ENCODE peak calls at places on chromosomes 2 and 18, in five cellular contexts. B, O, U, K and I are unnamed samples.

GRCh38 chr2:175167076-175167791 is 769 bp downstream of the ATF2 start:
- DNase-seq in B (peak), U (peak), O (peak), K (peak), I (no peak)

GRCh38 chr2:70901235-70902066 is 34.2 kb upstream of the ATP6V1B1 start:
- DNase-seq in U (no peak), K (no peak), O (no peak), B (no peak), I (no peak)

GRCh38 chr2:128155970-128156369 is 65.0 kb downstream of the UGGT1 start:
- DNase-seq in K (no peak), U (no peak), O (no peak), B (no peak), I (no peak)

GRCh38 chr2:65129276-65129612 is 662 bp downstream of the RAB1A start:
- DNase-seq in O (no peak), K (no peak), U (no peak), B (no peak), I (no peak)

GRCh38 chr2:140508756-140509155 is 1622.1 kb downstream of the LRP1B start:
- DNase-seq in K (no peak), B (no peak), O (no peak), U (no peak), I (no peak)

GRCh38 chr2:120461092-120461491 is 115.2 kb downstream of the INHBB start:
- DNase-seq in B (no peak), O (no peak), U (no peak), K (no peak), I (no peak)

GRCh38 chr18:33802955-33803354 is 224.9 kb downstream of the ASXL3 start:
- DNase-seq in B (no peak), O (no peak), K (no peak), U (no peak), I (peak)

GRCh38 chr2:189045836-189046235 is 71.7 kb downstream of the COL3A1 start:
- DNase-seq in K (no peak), U (no peak), B (no peak), O (no peak), I (no peak)

GRCh38 chr18:68916734-68917133 is 118.9 kb downstream of the CCDC102B start:
- DNase-seq in K (no peak), O (no peak), B (no peak), U (no peak), I (no peak)

GRCh38 chr2:160741815-160742214 is 248.2 kb upstream of the RBMS1 start:
- DNase-seq in B (no peak), K (no peak), U (no peak), O (no peak), I (no peak)

GRCh38 chr2:236928353-236929153 is 157.1 kb upstream of the COPS8 start:
- DNase-seq in U (no peak), O (no peak), B (no peak), K (no peak), I (peak)

GRCh38 chr2:8847400-8847799 is 10.0 kb upstream of the KIDINS220 start:
- DNase-seq in K (no peak), O (no peak), B (no peak), U (no peak), I (no peak)

GRCh38 chr2:96024336-96025106 is 10.2 kb downstream of the GPAT2 start:
- DNase-seq in B (no peak), U (no peak), K (peak), O (no peak), I (no peak)

GRCh38 chr2:25539141-25539540 is 134.2 kb downstream of the DTNB start:
- DNase-seq in O (no peak), U (no peak), B (no peak), K (no peak), I (no peak)

GRCh38 chr2:185567940-185568339 is 170.7 kb upstream of the FSIP2 start:
- DNase-seq in O (no peak), U (no peak), K (peak), B (no peak), I (no peak)

GRCh38 chr2:97355887-97356286 is 233.8 kb downstream of the ANKRD36B start:
- DNase-seq in B (no peak), K (no peak), O (no peak), U (no peak), I (no peak)

GRCh38 chr2:161976300-161976699 is 97.7 kb downstream of the DPP4 start:
- DNase-seq in U (no peak), K (no peak), O (no peak), B (no peak), I (no peak)

GRCh38 chr2:98394595-98395153 is 48.4 kb downstream of the CNGA3 start:
- DNase-seq in K (no peak), O (no peak), U (no peak), B (no peak), I (no peak)

GRCh38 chr2:29753676-29754444 is 167.5 kb downstream of the ALK start:
- DNase-seq in O (no peak), K (no peak), B (no peak), U (no peak), I (no peak)

GRCh38 chr2:120670771-120671480 is 64.7 kb upstream of the GLI2 start:
- DNase-seq in K (no peak), B (no peak), O (no peak), U (no peak), I (no peak)

GRCh38 chr18:71388148-71388547 is 1099.3 kb downstream of the SOCS6 start:
- DNase-seq in B (no peak), O (no peak), U (no peak), K (no peak), I (no peak)

GRCh38 chr2:235216901-235217300 is 265.1 kb downstream of the SH3BP4 start:
- DNase-seq in U (no peak), O (no peak), B (no peak), K (no peak), I (no peak)

GRCh38 chr2:170587937-170588336 is 127.2 kb upstream of the SP5 start:
- DNase-seq in O (no peak), K (no peak), B (no peak), U (no peak), I (no peak)

GRCh38 chr18:63099848-63100625 is 219.5 kb downstream of the BCL2 start:
- DNase-seq in K (peak), O (no peak), U (no peak), B (no peak), I (peak)

GRCh38 chr2:33146112-33146511 is 199.4 kb downstream of the LTBP1 start:
- DNase-seq in O (no peak), B (no peak), K (no peak), U (no peak), I (no peak)

GRCh38 chr2:170816499-170817246 is at the start of gene GAD1:
- DNase-seq in U (peak), O (peak), K (peak), B (peak), I (peak)

GRCh38 chr2:186612555-186613440 is 22.9 kb downstream of the ITGAV start:
- DNase-seq in K (no peak), B (no peak), O (no peak), U (no peak), I (no peak)